ENCODE peak calls at places on chromosomes 16 and 17, in five cellular contexts. K, T, V, J and N are unnamed samples.
A peak's percentile ranks its signal among the peaks of the same experiment; 100 is the strongest.

GRCh38 chr17:40602445-40603443 is 37.5 kb upstream of the CCR7 start:
- DNase-seq in K (no peak), T (no peak), V (no peak), J (no peak), N (no peak)

GRCh38 chr17:1091885-1092284 is 87.9 kb downstream of the ABR start:
- DNase-seq in K (no peak), T (peak; percentile 88), V (no peak), J (no peak), N (peak; percentile 84)

GRCh38 chr16:35713762-35714650 is 2254.6 kb downstream of the TP53TG3F start:
- DNase-seq in K (no peak), T (no peak), V (no peak), J (no peak), N (no peak)

GRCh38 chr16:50744911-50745310 is 3.0 kb downstream of the CYLD start:
- DNase-seq in K (no peak), T (peak; percentile 51), V (no peak), J (peak; percentile 14), N (no peak)

GRCh38 chr17:82693168-82693867 is 5.2 kb downstream of the RAB40B start:
- DNase-seq in K (no peak), T (no peak), V (no peak), J (no peak), N (no peak)

GRCh38 chr16:79439866-79440265 is 160.7 kb downstream of the MAF start:
- DNase-seq in K (no peak), T (no peak), V (no peak), J (no peak), N (no peak)

GRCh38 chr17:37047631-37048104 is 98.9 kb downstream of the AATF start:
- DNase-seq in K (peak; percentile 94), T (peak; percentile 57), V (peak; percentile 85), J (peak; percentile 78), N (peak; percentile 77)

GRCh38 chr16:74852500-74852875 is 77.9 kb upstream of the FA2H start:
- DNase-seq in K (no peak), T (no peak), V (no peak), J (no peak), N (no peak)

GRCh38 chr16:77290451-77291110 is 91.4 kb downstream of the SYCE1L start:
- DNase-seq in K (no peak), T (peak; percentile 23), V (no peak), J (no peak), N (no peak)

DNA sequence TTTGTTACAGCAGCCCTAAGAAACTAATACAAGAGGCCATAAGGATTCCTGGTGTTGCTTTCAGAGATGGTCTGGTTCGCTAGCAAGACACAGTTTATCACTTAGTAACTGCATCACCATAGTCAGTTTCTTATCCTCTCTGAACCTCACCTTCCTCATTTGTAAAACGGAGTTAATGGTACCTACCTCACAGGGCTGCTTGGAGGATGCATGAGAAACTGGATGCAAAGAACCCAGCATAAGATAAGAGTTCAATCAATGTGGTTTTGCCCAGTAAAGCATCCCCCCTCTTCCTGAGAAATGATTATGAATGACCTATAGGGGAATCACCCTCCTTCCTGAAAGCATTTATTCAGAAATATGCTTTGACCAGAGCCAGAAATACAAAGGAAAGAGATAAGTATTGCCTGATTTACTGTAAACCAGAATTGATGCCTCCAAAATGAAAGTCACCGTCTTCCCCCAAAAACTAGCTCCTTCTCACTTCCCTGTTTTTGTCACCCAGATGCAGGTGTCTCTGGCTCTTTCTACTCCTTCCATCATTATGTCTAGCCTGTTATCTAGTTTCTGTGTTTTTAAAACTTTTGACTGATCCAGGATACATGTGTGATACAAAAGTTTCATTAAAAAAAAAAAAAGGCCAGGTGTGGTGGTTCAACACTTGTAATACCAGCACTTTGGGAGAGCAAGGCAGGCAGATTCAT is 2.8 kb upstream of the TEFM start:
- DNase-seq in K (no peak), T (no peak), V (no peak), J (no peak), N (no peak)
- TF ChIP-seq CTCF in K (no peak), T (no peak), V (no peak), J (no peak), N (no peak)

GRCh38 chr17:75090871-75091854 is 3.4 kb downstream of the SLC16A5 start:
- DNase-seq in K (peak; percentile 55), T (no peak), V (no peak), J (no peak), N (no peak)
- H3K27ac ChIP-seq in K (no peak overlapping the region), T (no peak overlapping the region), V (no peak overlapping the region), J (peak overlapping the region; percentile 36), N (peak overlapping the region; percentile 78)

DNA sequence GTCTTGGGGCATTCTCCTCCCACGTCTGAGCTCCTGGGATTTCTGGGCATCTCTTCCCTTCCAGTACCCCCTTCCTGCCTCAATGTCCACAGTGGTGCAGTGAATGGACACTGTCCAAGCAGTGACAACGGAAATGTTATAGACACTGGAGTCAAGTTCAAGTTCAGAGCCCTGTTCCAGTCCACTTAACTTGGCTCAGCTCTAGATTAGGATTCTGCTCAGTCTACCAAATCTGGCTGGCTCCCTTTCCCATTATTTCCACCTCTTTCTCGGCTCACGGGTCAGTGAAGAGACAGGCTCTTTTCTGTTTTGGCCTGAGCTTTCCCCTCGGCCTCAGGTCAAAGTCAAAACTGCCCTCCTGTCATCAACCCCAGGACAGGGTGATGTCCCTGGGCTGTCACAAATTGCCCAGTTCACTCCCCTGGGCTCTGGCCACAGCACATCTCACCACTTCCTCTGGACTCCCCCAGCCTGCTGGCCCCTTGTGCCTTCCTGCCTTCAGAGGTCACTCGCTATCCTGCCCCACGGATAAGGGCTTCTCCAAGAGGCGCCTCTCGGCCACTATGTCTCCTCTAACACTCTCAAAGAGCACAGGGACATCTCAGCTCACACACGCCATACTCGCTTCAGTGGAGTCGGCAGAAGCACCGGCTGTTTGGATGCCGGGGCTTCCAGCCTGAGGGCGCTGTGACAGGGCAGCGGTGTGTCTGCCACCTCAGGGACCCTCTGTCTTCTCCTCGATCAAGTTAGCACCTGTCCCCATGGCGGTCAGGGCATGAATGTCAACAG is 17.7 kb upstream of the MRPL38 start:
- DNase-seq in K (no peak), T (no peak), V (no peak), J (no peak), N (no peak)
- TF ChIP-seq CTCF in K (no peak), T (no peak), V (no peak), J (no peak), N (no peak)

DNA sequence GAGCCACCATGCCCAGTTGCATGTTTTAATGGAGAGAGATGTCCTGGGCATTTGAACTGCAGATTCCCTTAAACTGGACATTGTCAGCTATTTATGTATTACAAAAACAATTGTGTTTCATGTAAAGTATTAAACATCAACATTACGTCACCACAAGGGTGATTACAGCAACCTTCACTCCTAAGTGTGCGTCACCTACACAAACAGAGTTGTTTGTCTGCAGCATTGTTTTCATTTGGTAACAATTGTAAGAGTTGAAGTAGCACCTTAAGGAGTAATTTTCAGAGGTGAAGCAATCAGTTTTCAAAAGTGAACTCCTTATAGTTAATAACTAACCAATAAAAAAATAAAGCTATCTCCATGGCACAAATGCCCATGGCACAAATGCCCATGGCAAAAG is 271.4 kb downstream of the IRX3 start:
- DNase-seq in K (no peak), T (no peak), V (no peak), J (no peak), N (no peak)
- H3K27ac ChIP-seq in K (no peak overlapping the region), T (no peak overlapping the region), V (no peak overlapping the region), J (no peak overlapping the region), N (no peak overlapping the region)

GRCh38 chr16:728131-728889 is 1.4 kb downstream of the HAGHL start:
- DNase-seq in K (peak; percentile 87), T (peak; percentile 82), V (peak; percentile 84), J (peak; percentile 55), N (peak; percentile 50)
- TF ChIP-seq CTCF in K (no peak), T (no peak), V (no peak), J (no peak), N (no peak)

DNA sequence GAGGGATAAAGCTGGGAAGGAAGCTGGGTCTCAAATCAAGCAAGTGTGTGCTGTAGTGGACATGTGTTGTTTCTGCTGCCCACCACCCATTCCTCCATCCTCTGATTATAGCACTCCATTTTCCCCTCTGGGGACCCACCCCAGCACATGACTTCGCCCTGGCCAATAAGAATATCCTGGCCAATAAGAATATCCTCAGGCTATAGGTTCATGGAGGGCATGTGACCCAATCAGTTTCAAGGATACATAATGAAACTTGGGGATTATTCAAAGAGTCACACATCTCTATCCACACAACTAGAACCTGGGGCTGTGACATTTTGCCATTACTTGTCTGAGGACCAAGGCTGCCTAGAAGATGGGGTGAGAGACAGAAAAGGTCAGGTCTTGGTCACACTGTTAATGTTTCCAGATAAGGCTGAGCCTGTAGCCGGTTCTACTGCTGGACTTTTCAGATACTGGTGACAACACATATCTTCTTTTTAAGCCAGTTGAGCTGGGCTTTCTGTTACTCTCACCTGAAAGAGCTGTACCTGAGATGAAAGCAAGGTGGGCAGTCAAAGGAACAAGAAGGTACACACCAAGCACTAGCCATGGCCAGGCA is 33.7 kb downstream of the MYO18A start:
- DNase-seq in K (no peak), T (no peak), V (no peak), J (no peak), N (no peak)
- H3K27ac ChIP-seq in K (no peak overlapping the region), T (no peak overlapping the region), V (no peak overlapping the region), J (no peak overlapping the region), N (no peak overlapping the region)

GRCh38 chr16:12426122-12426521 is 377.6 kb downstream of the CPPED1 start:
- DNase-seq in K (no peak), T (no peak), V (peak; percentile 88), J (no peak), N (no peak)
- TF ChIP-seq CTCF in K (no peak), T (no peak), V (no peak), J (no peak), N (no peak)

GRCh38 chr17:41655611-41656111 is 31.3 kb upstream of the KRT17 start:
- DNase-seq in K (peak; percentile 85), T (peak; percentile 100), V (peak; percentile 84), J (no peak), N (peak; percentile 97)
- H3K27ac ChIP-seq in K (no peak overlapping the region), T (peak overlapping the region; percentile 100), V (peak overlapping the region; percentile 48), J (no peak overlapping the region), N (peak overlapping the region; percentile 89)

GRCh38 chr16:87930456-87930855 is 5.9 kb downstream of the CA5A start:
- DNase-seq in K (peak; percentile 48), T (no peak), V (no peak), J (no peak), N (no peak)
- TF ChIP-seq CTCF in K (peak; percentile 55), T (no peak), V (peak; percentile 31), J (no peak), N (no peak)